ENCODE peak calls at places on chromosomes 4 and X, in seven cellular contexts. L is Caco-2, U is RWPE1, M is choroid plexus epithelial cell, I is endothelial cell, K is fibroblast of lung, X is fibroblast of mammary gland. P is an unnamed sample.

GRCh38 chr4:99200148-99200547 is 18.9 kb downstream of the ADH6 start:
- DNase-seq in L (no peak), U (no peak), M (no peak), I (no peak), K (no peak), X (no peak), P (no peak)

GRCh38 chrX:25052798-25053534 is 37.2 kb upstream of the ARX start:
- DNase-seq in L (no peak), U (no peak), M (no peak), I (peak; percentile 14), K (no peak), X (no peak), P (no peak)

GRCh38 chrX:23742174-23742692 is 843 bp downstream of the ACOT9 start:
- DNase-seq in L (peak; percentile 12), U (peak; percentile 73), M (peak; percentile 70), I (no peak), K (peak; percentile 79), X (peak; percentile 64), P (peak; percentile 7)

GRCh38 chrX:140733766-140734342 is 24.3 kb downstream of the LINC00632 start:
- DNase-seq in L (peak; percentile 17), U (peak; percentile 20), M (peak; percentile 63), I (peak; percentile 17), K (peak; percentile 29), X (peak; percentile 68), P (peak; percentile 7)

GRCh38 chr4:180164799-180165198 is 2078.4 kb upstream of the TENM3 start:
- DNase-seq in L (peak; percentile 1), U (no peak), M (no peak), I (no peak), K (peak; percentile 79), X (peak; percentile 37), P (no peak)

GRCh38 chr4:189825466-189825865 is 115.2 kb upstream of the FRG1 start:
- DNase-seq in L (no peak), U (no peak), M (no peak), I (no peak), K (no peak), X (no peak), P (no peak)

GRCh38 chrX:23451266-23451665 is 116.6 kb downstream of the PTCHD1 start:
- DNase-seq in L (no peak), U (no peak), M (no peak), I (no peak), K (no peak), X (no peak), P (no peak)

GRCh38 chr4:100707786-100708185 is 190.0 kb upstream of the EMCN start:
- DNase-seq in L (peak; percentile 13), U (no peak), M (peak; percentile 23), I (no peak), K (peak; percentile 52), X (no peak), P (no peak)

GRCh38 chrX:133435544-133436124 is 20.3 kb upstream of the GPC4 start:
- DNase-seq in L (no peak), U (no peak), M (no peak), I (no peak), K (no peak), X (no peak), P (no peak)

GRCh38 chr4:83454626-83455025 is 997 bp downstream of the HELQ start:
- DNase-seq in L (no peak), U (peak; percentile 6), M (peak; percentile 36), I (no peak), K (peak; percentile 17), X (peak; percentile 17), P (no peak)

GRCh38 chr4:83456184-83456501 is 285 bp downstream of the MRPS18C start:
- DNase-seq in L (no peak), U (no peak), M (no peak), I (no peak), K (no peak), X (no peak), P (no peak)

GRCh38 chr4:83455300-83456183 is at the start of the genes HELQ and MRPS18C:
- DNase-seq in L (peak; percentile 93), U (peak; percentile 99), M (peak; percentile 100), I (peak; percentile 87), K (peak; percentile 97), X (peak; percentile 99), P (peak; percentile 91)
- TF ChIP-seq CTCF in L (no peak), U (peak; percentile 7), M (peak; percentile 49), I (no peak), K (peak; percentile 40), X (peak; percentile 19), P (no peak)

GRCh38 chrX:57453901-57454300 is 137.9 kb upstream of the ZXDB start:
- DNase-seq in L (peak; percentile 5), U (no peak), M (peak; percentile 9), I (peak; percentile 5), K (no peak), X (peak; percentile 13), P (peak; percentile 18)
- TF ChIP-seq CTCF in L (peak; percentile 18), U (no peak), M (peak; percentile 31), I (no peak), K (no peak), X (peak; percentile 52), P (peak; percentile 20)

DNA sequence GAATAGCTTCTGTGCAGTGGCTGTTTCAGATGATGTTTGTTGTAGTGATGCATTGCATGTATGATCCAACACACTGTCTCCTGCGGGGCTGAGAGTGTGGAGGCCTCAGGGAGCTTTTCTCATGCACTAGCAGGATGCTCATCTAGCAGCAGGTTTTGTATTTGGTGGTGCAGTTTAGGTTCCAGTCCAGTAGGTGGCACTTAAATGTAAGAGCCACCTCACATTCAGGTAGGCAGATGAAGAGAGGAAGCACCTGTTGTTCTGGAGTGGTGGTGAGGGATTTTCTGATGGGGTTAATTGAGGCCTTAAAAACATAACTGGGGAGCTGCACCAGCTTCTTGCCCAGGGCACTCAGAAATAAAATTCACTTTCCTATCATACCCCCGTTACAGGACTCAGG is 300.9 kb downstream of the SPIN4 start:
- DNase-seq in L (peak; percentile 4), U (no peak), M (peak; percentile 0), I (no peak), K (no peak), X (no peak), P (no peak)
- TF ChIP-seq CTCF in L (peak; percentile 31), U (no peak), M (no peak), I (no peak), K (no peak), X (no peak), P (no peak)

GRCh38 chr4:154152546-154152945 is 339.1 kb downstream of the DCHS2 start:
- DNase-seq in L (no peak), U (no peak), M (no peak), I (no peak), K (no peak), X (no peak), P (no peak)
- TF ChIP-seq CTCF in L (no peak), U (no peak), M (no peak), I (no peak), K (no peak), X (no peak), P (no peak)

DNA sequence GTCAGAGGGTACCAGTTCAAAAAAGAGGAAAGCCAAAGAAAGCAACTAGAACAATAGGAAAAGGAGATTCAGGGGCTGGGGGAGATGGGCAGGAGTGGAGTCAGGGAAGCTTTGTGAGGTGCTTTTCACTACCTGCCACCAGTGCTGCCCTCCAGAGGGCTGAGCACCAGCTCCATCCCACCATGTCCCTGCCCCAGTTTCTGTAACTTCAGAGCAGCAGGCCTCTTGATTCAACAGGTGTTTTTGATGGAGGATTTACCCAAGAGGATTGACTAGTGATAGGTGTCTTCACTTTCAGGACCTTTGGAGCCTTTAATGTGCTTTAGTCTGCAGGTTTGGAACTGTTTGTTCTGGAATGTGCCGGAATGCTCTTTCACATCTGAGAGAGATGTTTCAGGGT is 12.1 kb downstream of the KIT start:
- DNase-seq in L (no peak), U (no peak), M (no peak), I (no peak), K (no peak), X (no peak), P (no peak)
- TF ChIP-seq CTCF in L (peak; percentile 41), U (no peak), M (no peak), I (peak; percentile 11), K (no peak), X (no peak), P (no peak)

P was measured in GM20000.